ENCODE peak calls at places on chromosomes 13 and 19, in five cellular contexts. A, V, I, L and H are unnamed samples.

GRCh38 chr13:113789167-113789566 is 30.1 kb downstream of the TMEM255B start:
- DNase-seq in A (peak), V (no peak), I (no peak), L (no peak), H (no peak)

GRCh38 chr13:42580644-42581043 is 6.7 kb downstream of the TNFSF11 start:
- DNase-seq in A (no peak), V (no peak), I (no peak), L (no peak), H (no peak)

GRCh38 chr13:99626461-99627082 is 125.3 kb downstream of the TM9SF2 start:
- DNase-seq in A (no peak), V (no peak), I (no peak), L (no peak), H (no peak)

GRCh38 chr19:3586124-3586626 is 897 bp downstream of the GIPC3 start:
- DNase-seq in A (no peak), V (no peak), I (peak), L (peak), H (no peak)

GRCh38 chr19:18418725-18419194 is 438 bp upstream of the SSBP4 start:
- DNase-seq in A (peak), V (no peak), I (no peak), L (no peak), H (no peak)

GRCh38 chr13:106491928-106492327 is 43.5 kb downstream of the EFNB2 start:
- DNase-seq in A (no peak), V (no peak), I (no peak), L (no peak), H (peak)

GRCh38 chr13:99374169-99374991 is 67.2 kb upstream of the GPR183 start:
- DNase-seq in A (no peak), V (peak), I (no peak), L (peak), H (no peak)

GRCh38 chr13:70237131-70237530 is 128.9 kb upstream of the KLHL1 start:
- DNase-seq in A (no peak), V (no peak), I (no peak), L (no peak), H (no peak)

GRCh38 chr19:17074628-17075034 is 621 bp downstream of the HAUS8 start:
- DNase-seq in A (no peak), V (no peak), I (no peak), L (no peak), H (no peak)

GRCh38 chr19:36605839-36606478 is 846 bp downstream of the ZNF382 start:
- DNase-seq in A (no peak), V (peak), I (no peak), L (no peak), H (peak)

GRCh38 chr13:106651442-106651841 is 83.5 kb upstream of the ARGLU1 start:
- DNase-seq in A (no peak), V (no peak), I (no peak), L (no peak), H (no peak)

GRCh38 chr19:48678201-48678600 is 5.4 kb upstream of the NTN5 start:
- DNase-seq in A (no peak), V (no peak), I (no peak), L (no peak), H (no peak)

GRCh38 chr13:28379371-28380083 is 115.4 kb downstream of the FLT1 start:
- DNase-seq in A (no peak), V (no peak), I (no peak), L (no peak), H (no peak)

GRCh38 chr13:109655206-109655600 is 131.2 kb downstream of the IRS2 start:
- DNase-seq in A (no peak), V (no peak), I (no peak), L (no peak), H (peak)

GRCh38 chr19:18089726-18090125 is 3.0 kb upstream of the IL12RB1 start:
- DNase-seq in A (no peak), V (no peak), I (no peak), L (no peak), H (peak)

GRCh38 chr13:41019027-41019487 is at the start of gene ELF1:
- DNase-seq in A (no peak), V (peak), I (no peak), L (peak), H (peak)